ENCODE peak calls at places on chromosomes 4 and X, in four cellular contexts. One of them, this sample, is unnamed.

GRCh38 chr4:182201871-182202270 is 41.3 kb upstream of the TENM3 start:
- DNase-seq in uterus: no peak
- DNase-seq in mesenchymal stem cell: no peak
- DNase-seq in IMR-90: peak; percentile 52
- DNase-seq in this sample: no peak

GRCh38 chr4:113700602-113701150 is 60.9 kb downstream of the CAMK2D start:
- DNase-seq in mesenchymal stem cell: peak; percentile 27
- DNase-seq in uterus: no peak
- DNase-seq in IMR-90: no peak
- DNase-seq in this sample: no peak

GRCh38 chrX:134570509-134570846 is 87.8 kb downstream of the PLAC1 start:
- DNase-seq in IMR-90: no peak
- DNase-seq in mesenchymal stem cell: peak; percentile 16
- DNase-seq in uterus: no peak
- DNase-seq in this sample: no peak

GRCh38 chr4:42482516-42483327 is 85.4 kb downstream of the SHISA3 start:
- DNase-seq in mesenchymal stem cell: no peak
- DNase-seq in IMR-90: peak; percentile 4
- DNase-seq in uterus: no peak
- DNase-seq in this sample: no peak

GRCh38 chr4:109879081-109879480 is 31.2 kb downstream of the LRIT3 start:
- DNase-seq in uterus: no peak
- DNase-seq in IMR-90: no peak
- DNase-seq in mesenchymal stem cell: no peak
- DNase-seq in this sample: no peak

GRCh38 chr4:155094421-155094820 is 114.0 kb upstream of the NPY2R start:
- DNase-seq in mesenchymal stem cell: no peak
- DNase-seq in IMR-90: no peak
- DNase-seq in uterus: no peak
- DNase-seq in this sample: no peak

GRCh38 chr4:49036528-49036927 is 50.5 kb downstream of the CWH43 start:
- DNase-seq in IMR-90: no peak
- DNase-seq in uterus: no peak
- DNase-seq in mesenchymal stem cell: no peak
- DNase-seq in this sample: no peak

GRCh38 chr4:101418055-101418454 is 70.7 kb upstream of the PPP3CA start:
- DNase-seq in uterus: no peak
- DNase-seq in IMR-90: no peak
- DNase-seq in mesenchymal stem cell: peak; percentile 12
- DNase-seq in this sample: no peak

GRCh38 chrX:24137192-24137591 is 12.3 kb upstream of the ZFX start:
- DNase-seq in IMR-90: no peak
- DNase-seq in uterus: no peak
- DNase-seq in mesenchymal stem cell: no peak
- DNase-seq in this sample: no peak

GRCh38 chr4:163991268-163991667 is 496.8 kb downstream of the TMA16 start:
- DNase-seq in uterus: no peak
- DNase-seq in mesenchymal stem cell: no peak
- DNase-seq in IMR-90: no peak
- DNase-seq in this sample: no peak

GRCh38 chr4:134343661-134344060 is 142.1 kb upstream of the PABPC4L start:
- DNase-seq in IMR-90: no peak
- DNase-seq in mesenchymal stem cell: no peak
- DNase-seq in uterus: no peak
- DNase-seq in this sample: no peak

GRCh38 chr4:103374773-103375172 is 176.6 kb upstream of the CENPE start:
- DNase-seq in IMR-90: no peak
- DNase-seq in uterus: no peak
- DNase-seq in mesenchymal stem cell: no peak
- DNase-seq in this sample: no peak

GRCh38 chrX:68832101-68832416 is 3.2 kb downstream of the EFNB1 start:
- DNase-seq in uterus: peak; percentile 51
- DNase-seq in mesenchymal stem cell: peak; percentile 81
- DNase-seq in IMR-90: peak; percentile 83
- DNase-seq in this sample: peak; percentile 60

GRCh38 chr4:60682901-60683300 is 517.2 kb upstream of the ADGRL3 start:
- DNase-seq in uterus: no peak
- DNase-seq in mesenchymal stem cell: no peak
- DNase-seq in IMR-90: peak; percentile 79
- DNase-seq in this sample: peak; percentile 55
- H3K27ac ChIP-seq in uterus: no peak overlapping the region
- H3K27ac ChIP-seq in mesenchymal stem cell: peak overlapping the region; percentile 27
- H3K27ac ChIP-seq in IMR-90: peak overlapping the region; percentile 92
- H3K27ac ChIP-seq in this sample: peak overlapping the region; percentile 98

DNA sequence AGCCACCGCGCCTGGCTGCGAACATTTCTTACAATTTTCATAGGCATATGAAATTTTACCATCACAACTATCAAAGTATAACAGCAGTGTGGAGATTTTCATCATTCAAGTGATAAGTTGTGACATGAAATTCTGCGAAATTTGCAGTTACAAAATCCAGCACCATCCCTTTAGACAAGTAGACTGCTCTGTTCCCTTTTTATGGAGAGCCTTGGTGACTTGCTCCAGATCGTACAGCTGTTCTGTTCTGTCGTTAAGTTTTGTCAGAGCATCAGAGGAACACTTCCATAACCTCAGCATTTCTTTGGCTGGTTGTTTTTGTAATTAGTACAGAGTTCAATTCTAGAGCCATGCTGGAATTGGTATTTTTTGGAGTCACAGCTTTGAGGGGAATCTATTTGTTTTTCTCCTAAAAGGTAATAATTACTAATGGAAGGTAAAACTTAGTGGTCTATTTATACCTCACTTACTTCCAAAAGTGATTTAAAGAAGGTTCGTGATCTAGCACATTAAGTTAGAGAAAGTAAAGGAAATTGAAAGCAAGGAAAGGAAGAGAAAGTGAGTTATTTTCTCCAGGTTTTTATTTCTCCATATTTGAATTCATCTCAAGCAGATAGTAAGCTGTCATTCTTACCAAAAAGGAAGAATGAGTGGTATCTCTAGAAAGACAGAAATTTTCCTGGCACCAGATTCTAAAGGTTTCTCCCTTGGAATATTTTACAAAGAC is 22.1 kb downstream of the ZRSR2 start:
- DNase-seq in mesenchymal stem cell: no peak
- DNase-seq in uterus: no peak
- DNase-seq in IMR-90: no peak
- DNase-seq in this sample: no peak
- H3K36me3 ChIP-seq in mesenchymal stem cell: peaks cover 10% of the 10 kb centered on the region
- H3K36me3 ChIP-seq in uterus: no peaks in the 10 kb centered on the region
- H3K36me3 ChIP-seq in IMR-90: peaks cover 28% of the 10 kb centered on the region
- H3K36me3 ChIP-seq in this sample: peaks cover 46% of the 10 kb centered on the region

GRCh38 chr4:187063251-187063650 is 339.6 kb upstream of the FAT1 start:
- DNase-seq in uterus: no peak
- DNase-seq in IMR-90: no peak
- DNase-seq in mesenchymal stem cell: no peak
- DNase-seq in this sample: no peak

GRCh38 chr4:187069398-187069797 is 345.7 kb upstream of the FAT1 start:
- DNase-seq in uterus: no peak
- DNase-seq in IMR-90: no peak
- DNase-seq in mesenchymal stem cell: no peak
- DNase-seq in this sample: no peak

GRCh38 chr4:187064033-187064432 is 340.4 kb upstream of the FAT1 start:
- DNase-seq in uterus: no peak
- DNase-seq in IMR-90: no peak
- DNase-seq in mesenchymal stem cell: no peak
- DNase-seq in this sample: no peak

GRCh38 chr4:187065396-187065795 is 341.7 kb upstream of the FAT1 start:
- DNase-seq in uterus: no peak
- DNase-seq in IMR-90: no peak
- DNase-seq in mesenchymal stem cell: no peak
- DNase-seq in this sample: no peak

DNA sequence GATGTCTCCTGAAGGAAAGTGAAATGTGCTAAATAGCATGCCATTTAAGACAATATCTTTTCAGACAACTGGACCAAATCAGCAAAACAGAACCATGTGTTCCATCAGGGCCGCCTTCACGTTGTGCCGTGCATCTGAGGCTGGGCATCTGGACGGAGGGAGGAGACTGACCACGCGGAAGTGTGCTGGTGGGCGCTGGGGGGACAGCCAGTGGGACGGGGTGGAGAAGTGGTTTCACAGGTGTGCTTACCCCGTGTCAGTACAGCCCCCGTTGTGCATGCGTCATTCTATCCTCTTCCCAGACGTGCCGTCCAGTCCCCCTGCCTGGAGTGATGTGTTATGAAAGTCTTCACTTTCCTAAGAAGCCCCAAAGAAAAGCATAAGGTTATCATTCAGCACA is 342.2 kb upstream of the FAT1 start:
- DNase-seq in uterus: no peak
- DNase-seq in mesenchymal stem cell: no peak
- DNase-seq in IMR-90: no peak
- DNase-seq in this sample: no peak
- H3K4me3 ChIP-seq in uterus: no peak overlapping the region
- H3K4me3 ChIP-seq in mesenchymal stem cell: no peak overlapping the region
- H3K4me3 ChIP-seq in IMR-90: no peak overlapping the region
- H3K4me3 ChIP-seq in this sample: no peak overlapping the region

DNA sequence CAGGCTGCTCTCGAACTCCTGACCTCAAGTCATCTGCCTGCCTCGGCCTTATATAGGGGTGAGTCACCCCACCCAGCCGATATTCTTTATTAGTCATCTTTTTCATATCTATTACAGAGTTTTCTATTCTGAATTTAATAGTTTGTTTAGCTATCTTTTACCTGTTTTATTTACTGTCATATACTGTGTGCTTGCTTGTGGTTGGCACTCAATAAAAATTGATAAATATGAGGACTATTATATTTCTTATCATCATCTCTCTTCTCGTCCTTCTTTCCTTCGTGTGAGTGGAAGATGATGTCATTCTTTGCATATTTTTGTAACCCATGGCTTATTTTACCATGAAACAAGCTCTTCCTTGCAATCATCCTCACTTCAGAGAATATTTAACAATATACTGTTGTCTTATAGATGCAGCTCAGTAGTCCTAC is 265.5 kb downstream of the ARHGAP24 start:
- DNase-seq in uterus: no peak
- DNase-seq in IMR-90: peak; percentile 67
- DNase-seq in mesenchymal stem cell: peak; percentile 52
- DNase-seq in this sample: no peak
- H3K27ac ChIP-seq in uterus: no peak overlapping the region
- H3K27ac ChIP-seq in IMR-90: no peak overlapping the region
- H3K27ac ChIP-seq in mesenchymal stem cell: no peak overlapping the region
- H3K27ac ChIP-seq in this sample: peak overlapping the region; percentile 14

DNA sequence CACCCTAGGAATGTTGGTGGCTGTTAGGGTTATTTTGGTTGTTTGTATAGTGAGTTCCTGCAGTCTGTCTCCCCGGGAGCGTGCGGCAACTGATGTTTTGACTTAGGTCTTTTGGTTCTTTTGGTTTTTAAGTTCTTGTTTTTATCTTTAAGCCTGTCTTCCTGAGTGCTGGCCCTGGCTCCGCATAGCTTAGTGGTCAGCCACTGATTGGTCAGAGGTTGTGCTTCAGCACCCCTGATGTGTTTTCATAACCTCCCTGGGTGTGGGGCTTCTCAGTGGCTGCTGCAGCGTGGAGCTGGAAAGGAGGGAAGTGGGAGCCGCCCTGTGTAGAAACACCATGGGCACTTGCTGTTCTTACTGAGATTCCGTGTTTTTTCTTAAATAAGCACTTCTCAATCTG is 5.1 kb downstream of the PIGG start:
- DNase-seq in IMR-90: no peak
- DNase-seq in mesenchymal stem cell: no peak
- DNase-seq in uterus: no peak
- DNase-seq in this sample: peak; percentile 77
- H3K36me3 ChIP-seq in IMR-90: peaks cover 40% of the 10 kb centered on the region
- H3K36me3 ChIP-seq in mesenchymal stem cell: peaks cover 30% of the 10 kb centered on the region
- H3K36me3 ChIP-seq in uterus: no peaks in the 10 kb centered on the region
- H3K36me3 ChIP-seq in this sample: peaks cover 35% of the 10 kb centered on the region

This sample was measured in brain microvascular endothelial cell.